ENCODE peak calls at places on chromosomes 6 and 20, in seven cellular contexts. N is HepG2, E is tibial artery, W is mucosa of descending colon, G is aorta, P is psoas muscle, V is neuronal stem cell. D is an unnamed sample.
A peak's percentile ranks its signal among the peaks of the same experiment; 100 is the strongest.

GRCh38 chr6:28980797-28981390 is 24.2 kb downstream of the ZNF311 start:
- DNase-seq in P (peak; percentile 58), E (no peak), G (peak; percentile 80), V (peak; percentile 81), N (peak; percentile 100), W (no peak), D (peak; percentile 50)

GRCh38 chr20:24993337-24994185 is 1.0 kb upstream of the APMAP start:
- DNase-seq in W (no peak), P (no peak), E (peak; percentile 20), G (no peak), N (peak; percentile 57), V (no peak), D (no peak)

GRCh38 chr20:56554869-56555268 is 21.8 kb downstream of the FAM209B start:
- DNase-seq in N (peak; percentile 92), W (no peak), V (no peak), P (no peak), E (no peak), G (no peak), D (no peak)

GRCh38 chr20:911882-912600 is 4.1 kb downstream of the ANGPT4 start:
- DNase-seq in W (no peak), V (no peak), N (no peak), P (no peak), G (no peak), E (peak; percentile 64), D (peak; percentile 4)

GRCh38 chr20:53226788-53227187 is 254.6 kb downstream of the TSHZ2 start:
- DNase-seq in E (no peak), W (no peak), G (no peak), N (no peak), V (no peak), P (no peak), D (no peak)

GRCh38 chr6:8539446-8539845 is 104.1 kb upstream of the SLC35B3 start:
- DNase-seq in W (no peak), G (no peak), E (no peak), N (peak; percentile 28), V (no peak), P (no peak), D (no peak)

GRCh38 chr6:26556263-26557070 is 18.3 kb downstream of the HMGN4 start:
- DNase-seq in N (peak; percentile 93), V (peak; percentile 63), E (no peak), W (no peak), G (no peak), P (no peak), D (peak; percentile 41)

GRCh38 chr6:56370591-56371198 is 123.3 kb upstream of the COL21A1 start:
- DNase-seq in P (no peak), G (no peak), V (no peak), W (no peak), N (peak; percentile 58), E (no peak), D (no peak)

GRCh38 chr20:37406010-37406998 is 60.4 kb downstream of the SRC start:
- DNase-seq in N (no peak), W (peak; percentile 55), P (no peak), G (peak; percentile 84), E (no peak), V (no peak), D (peak; percentile 15)

GRCh38 chr20:872855-873520 is 39.5 kb downstream of the FAM110A start:
- DNase-seq in P (no peak), V (no peak), W (no peak), N (no peak), E (no peak), G (no peak), D (no peak)

GRCh38 chr6:106194949-106195919 is 109.1 kb downstream of the PRDM1 start:
- DNase-seq in N (no peak), V (no peak), G (no peak), P (no peak), W (no peak), E (no peak), D (peak; percentile 59)

GRCh38 chr6:79628466-79629288 is 2.5 kb upstream of the SH3BGRL2 start:
- DNase-seq in W (no peak), V (no peak), E (no peak), G (no peak), P (no peak), N (no peak), D (no peak)

GRCh38 chr6:105402090-105402980 is 547 bp downstream of the PREP start:
- DNase-seq in P (no peak), N (peak; percentile 25), V (peak; percentile 59), G (no peak), W (no peak), E (no peak), D (peak; percentile 33)

GRCh38 chr6:32826996-32827395 is 10.2 kb upstream of the HLA-DOB start:
- DNase-seq in G (no peak), E (no peak), P (no peak), W (no peak), V (no peak), N (no peak), D (no peak)

GRCh38 chr6:146149770-146150169 is 120.9 kb downstream of the GRM1 start:
- DNase-seq in V (no peak), E (no peak), W (no peak), N (no peak), P (no peak), G (no peak), D (no peak)

GRCh38 chr6:46573140-46573539 is 79.5 kb downstream of the CYP39A1 start:
- DNase-seq in V (no peak), P (no peak), N (no peak), G (no peak), E (no peak), W (no peak), D (no peak)

GRCh38 chr6:46575530-46575929 is 77.1 kb downstream of the CYP39A1 start:
- DNase-seq in V (no peak), N (no peak), G (no peak), P (no peak), W (no peak), E (no peak), D (no peak)
- H3K36me3 ChIP-seq in V (no peaks in the 10 kb centered on the region), N (no peaks in the 10 kb centered on the region), G (no peaks in the 10 kb centered on the region), P (no peaks in the 10 kb centered on the region), W (no peaks in the 10 kb centered on the region), E (no peaks in the 10 kb centered on the region), D (no peaks in the 10 kb centered on the region)

GRCh38 chr20:48282591-48283228 is 497.4 kb upstream of the SULF2 start:
- DNase-seq in N (peak; percentile 35), E (no peak), P (no peak), G (no peak), W (no peak), V (no peak), D (no peak)

GRCh38 chr20:48275325-48275724 is 490.0 kb upstream of the SULF2 start:
- DNase-seq in W (no peak), G (no peak), P (no peak), V (no peak), N (no peak), E (no peak), D (no peak)

GRCh38 chr20:48283470-48284110 is 498.3 kb upstream of the SULF2 start:
- DNase-seq in N (peak; percentile 82), W (peak; percentile 60), P (no peak), G (peak; percentile 88), E (peak; percentile 84), V (no peak), D (no peak)

GRCh38 chr20:48275737-48276342 is 490.6 kb upstream of the SULF2 start:
- DNase-seq in V (peak; percentile 20), P (no peak), N (no peak), E (no peak), G (no peak), W (no peak), D (no peak)

DNA sequence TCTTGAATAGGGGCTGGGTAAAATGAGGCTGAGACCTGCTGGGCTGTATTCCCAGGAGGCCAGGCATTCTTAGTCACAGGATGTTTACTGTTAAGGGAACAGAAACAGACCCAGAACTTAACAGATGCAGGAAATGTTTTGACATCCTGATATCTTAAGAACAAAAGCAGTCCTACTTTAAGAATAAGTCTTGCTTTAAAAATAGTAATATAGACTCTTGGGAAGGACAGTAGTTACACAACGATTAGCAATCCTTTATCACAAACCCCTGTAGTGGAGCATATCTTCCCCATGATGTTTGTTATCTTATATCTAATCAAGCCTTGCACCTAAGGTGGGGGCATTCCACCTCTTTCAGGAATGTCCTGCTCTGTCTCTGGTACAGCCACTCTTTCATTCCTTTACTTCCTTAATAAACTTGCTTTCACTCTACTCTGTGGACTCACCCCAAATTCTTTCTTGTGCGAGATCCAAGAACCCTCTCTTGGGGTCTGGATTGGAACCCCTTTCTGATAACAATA is 493.7 kb upstream of the SULF2 start:
- DNase-seq in W (no peak), E (no peak), G (no peak), P (no peak), V (no peak), N (no peak), D (no peak)
- H3K4me1 ChIP-seq in W (no peaks in the 10 kb centered on the region), E (peaks cover 7% of the 10 kb centered on the region), G (no peaks in the 10 kb centered on the region), P (no peaks in the 10 kb centered on the region), V (peaks cover 23% of the 10 kb centered on the region), N (peaks cover 15% of the 10 kb centered on the region), D (no peaks in the 10 kb centered on the region)

GRCh38 chr6:24859132-24859531 is 60.4 kb upstream of the ARMH2 start:
- DNase-seq in V (no peak), P (no peak), W (no peak), G (no peak), N (no peak), E (no peak), D (no peak)

GRCh38 chr6:24856954-24857670 is 58.4 kb upstream of the ARMH2 start:
- DNase-seq in V (no peak), G (no peak), W (no peak), N (no peak), P (no peak), E (no peak), D (no peak)

GRCh38 chr6:24858154-24858801 is 59.6 kb upstream of the ARMH2 start:
- DNase-seq in V (no peak), N (no peak), G (no peak), P (no peak), E (no peak), W (no peak), D (peak; percentile 72)

GRCh38 chr6:24861934-24862333 is 63.2 kb upstream of the ARMH2 start:
- DNase-seq in P (no peak), G (no peak), W (no peak), V (no peak), E (no peak), N (no peak), D (no peak)

DNA sequence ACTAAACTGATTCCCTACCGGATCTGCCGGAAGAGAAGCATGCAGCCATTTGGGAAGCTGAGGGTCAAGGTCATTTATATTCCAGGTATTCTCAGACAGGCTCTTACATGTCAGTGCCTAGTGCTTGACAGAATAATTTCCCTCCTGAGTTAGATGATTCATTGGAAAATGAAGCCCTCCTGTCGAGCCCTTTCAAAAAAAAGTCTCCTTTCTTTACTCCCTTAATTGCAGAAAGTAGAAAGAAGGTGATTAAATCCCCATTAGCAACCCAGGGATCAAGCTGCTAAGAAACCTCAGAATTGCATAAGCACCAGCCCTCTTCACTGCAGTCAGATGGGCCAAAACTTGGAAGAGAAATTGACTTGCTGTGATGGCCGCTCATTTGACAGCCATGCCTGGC is 60.9 kb upstream of the ARMH2 start:
- DNase-seq in E (no peak), P (no peak), G (no peak), W (no peak), N (no peak), V (no peak), D (no peak)
- H3K36me3 ChIP-seq in E (no peaks in the 10 kb centered on the region), P (peaks cover 65% of the 10 kb centered on the region), G (no peaks in the 10 kb centered on the region), W (no peaks in the 10 kb centered on the region), N (no peaks in the 10 kb centered on the region), V (peaks cover 62% of the 10 kb centered on the region), D (peaks cover 78% of the 10 kb centered on the region)

DNA sequence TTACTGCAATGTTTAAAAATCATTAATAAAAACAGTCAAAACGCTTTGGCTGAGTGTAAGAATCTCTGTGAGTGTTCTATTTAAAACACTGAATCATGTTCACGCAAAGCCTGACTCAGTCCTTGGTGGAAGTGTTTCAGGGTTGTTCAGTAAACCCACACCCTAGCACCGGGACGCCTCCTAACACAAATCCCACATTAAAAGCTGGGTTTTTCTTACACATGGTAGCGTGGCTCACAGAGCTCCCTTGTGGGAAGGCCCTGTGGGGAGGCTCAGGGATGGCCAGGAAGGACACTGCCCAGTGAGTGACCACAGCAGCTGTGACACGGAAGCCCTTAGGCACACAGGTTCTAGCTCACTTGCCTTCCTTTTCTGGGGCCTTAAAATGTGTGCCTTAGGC is 80.2 kb downstream of the GMPR start:
- DNase-seq in G (peak; percentile 82), N (no peak), V (no peak), P (no peak), E (peak; percentile 72), W (no peak), D (no peak)
- H3K4me1 ChIP-seq in G (no peaks in the 10 kb centered on the region), N (peaks cover 2% of the 10 kb centered on the region), V (peaks cover 20% of the 10 kb centered on the region), P (peaks cover 57% of the 10 kb centered on the region), E (peaks cover 46% of the 10 kb centered on the region), W (peaks cover 11% of the 10 kb centered on the region), D (peaks cover 70% of the 10 kb centered on the region)

D was measured in CD4-positive, alpha-beta memory T cell.